ENCODE peak calls at places on chromosomes 13 and 19, in ten cellular contexts. D is tibial nerve, F is PC-9, C is psoas muscle, U is esophagus squamous epithelium, B is cardiac muscle cell, G is transverse colon, I is stomach, Q is heart right ventricle, O is OCI-LY7. R is an unnamed sample.

GRCh38 chr19:46881092-46881491 is 20.3 kb downstream of the ARHGAP35 start:
- DNase-seq in Q (no peak), I (no peak), U (no peak), G (no peak), F (no peak), D (no peak), B (no peak), C (no peak), O (no peak), R (no peak)

GRCh38 chr19:44741258-44741731 is 7.2 kb upstream of the BCL3 start:
- DNase-seq in I (no peak), B (no peak), G (peak), D (no peak), O (peak), Q (peak), C (no peak), F (peak), U (no peak), R (no peak)

GRCh38 chr13:30774214-30774730 is 38.9 kb downstream of the ALOX5AP start:
- DNase-seq in B (no peak), I (no peak), G (no peak), F (no peak), O (no peak), U (no peak), C (no peak), D (no peak), Q (no peak), R (no peak)

GRCh38 chr19:11257827-11258380 is 4.4 kb downstream of the DOCK6 start:
- DNase-seq in U (no peak), I (no peak), C (no peak), B (no peak), G (no peak), O (no peak), F (no peak), D (no peak), Q (no peak), R (no peak)

GRCh38 chr13:81760316-81760715 is 1419.4 kb upstream of the SPRY2 start:
- DNase-seq in U (no peak), O (no peak), B (no peak), G (no peak), C (no peak), Q (no peak), F (no peak), I (no peak), D (no peak), R (no peak)

GRCh38 chr13:100525453-100526298 is 62.9 kb downstream of the GGACT start:
- DNase-seq in B (peak), Q (no peak), O (no peak), C (no peak), F (no peak), I (no peak), U (no peak), G (no peak), D (no peak), R (peak)

GRCh38 chr13:73335226-73335625 is 276.4 kb downstream of the KLF5 start:
- DNase-seq in D (no peak), C (no peak), F (no peak), Q (no peak), U (no peak), O (no peak), B (no peak), G (no peak), I (no peak), R (no peak)

GRCh38 chr13:22703601-22704209 is 477.1 kb upstream of the SGCG start:
- DNase-seq in G (no peak), B (no peak), O (no peak), C (no peak), I (no peak), Q (no peak), U (no peak), F (no peak), D (no peak), R (no peak)

GRCh38 chr13:26485786-26486185 is 71.7 kb upstream of the WASF3 start:
- DNase-seq in C (peak), I (no peak), B (no peak), F (no peak), U (no peak), Q (no peak), O (no peak), G (no peak), D (no peak), R (no peak)

GRCh38 chr19:44525721-44526430 is 3.6 kb downstream of the CEACAM20 start:
- DNase-seq in I (no peak), Q (no peak), F (no peak), G (no peak), U (no peak), C (no peak), B (no peak), O (no peak), D (no peak), R (no peak)

GRCh38 chr19:42255766-42256750 is 1.1 kb upstream of the ERF start:
- DNase-seq in D (no peak), O (no peak), Q (peak), B (peak), U (no peak), C (no peak), I (no peak), F (peak), G (no peak), R (peak)

GRCh38 chr13:26816876-26817275 is 56.3 kb upstream of the GPR12 start:
- DNase-seq in O (no peak), C (no peak), U (no peak), Q (no peak), G (no peak), I (no peak), D (no peak), B (peak), F (no peak), R (no peak)

GRCh38 chr13:95352486-95352885 is 51.2 kb upstream of the ABCC4 start:
- DNase-seq in F (peak), B (no peak), Q (no peak), C (no peak), D (no peak), G (no peak), U (no peak), O (no peak), I (no peak), R (no peak)

GRCh38 chr19:14536926-14537692 is 7.7 kb downstream of the TECR start:
- DNase-seq in D (no peak), B (peak), O (peak), I (peak), C (peak), G (peak), U (no peak), Q (peak), F (peak), R (no peak)

GRCh38 chr19:12293771-12294307 is 844 bp downstream of the ZNF44 start:
- DNase-seq in U (peak), F (peak), O (peak), G (peak), D (peak), C (peak), B (peak), Q (peak), I (peak), R (peak)

GRCh38 chr19:18634612-18635290 is 2.1 kb upstream of the KLHL26 start:
- DNase-seq in U (no peak), Q (no peak), F (no peak), C (no peak), I (no peak), D (no peak), B (no peak), G (peak), O (no peak), R (peak)

GRCh38 chr19:18636969-18637629 is at the start of gene KLHL26:
- DNase-seq in G (no peak), Q (no peak), O (no peak), D (no peak), B (no peak), F (no peak), U (no peak), I (no peak), C (no peak), R (peak)

GRCh38 chr19:18635831-18636182 is 1.0 kb upstream of the KLHL26 start:
- DNase-seq in I (no peak), O (no peak), G (no peak), B (no peak), F (no peak), U (no peak), C (no peak), Q (no peak), D (no peak), R (peak)

GRCh38 chr19:18637644-18638630 is 1.1 kb downstream of the KLHL26 start:
- DNase-seq in O (no peak), Q (no peak), C (no peak), I (peak), D (no peak), F (peak), G (peak), U (no peak), B (no peak), R (peak)

DNA sequence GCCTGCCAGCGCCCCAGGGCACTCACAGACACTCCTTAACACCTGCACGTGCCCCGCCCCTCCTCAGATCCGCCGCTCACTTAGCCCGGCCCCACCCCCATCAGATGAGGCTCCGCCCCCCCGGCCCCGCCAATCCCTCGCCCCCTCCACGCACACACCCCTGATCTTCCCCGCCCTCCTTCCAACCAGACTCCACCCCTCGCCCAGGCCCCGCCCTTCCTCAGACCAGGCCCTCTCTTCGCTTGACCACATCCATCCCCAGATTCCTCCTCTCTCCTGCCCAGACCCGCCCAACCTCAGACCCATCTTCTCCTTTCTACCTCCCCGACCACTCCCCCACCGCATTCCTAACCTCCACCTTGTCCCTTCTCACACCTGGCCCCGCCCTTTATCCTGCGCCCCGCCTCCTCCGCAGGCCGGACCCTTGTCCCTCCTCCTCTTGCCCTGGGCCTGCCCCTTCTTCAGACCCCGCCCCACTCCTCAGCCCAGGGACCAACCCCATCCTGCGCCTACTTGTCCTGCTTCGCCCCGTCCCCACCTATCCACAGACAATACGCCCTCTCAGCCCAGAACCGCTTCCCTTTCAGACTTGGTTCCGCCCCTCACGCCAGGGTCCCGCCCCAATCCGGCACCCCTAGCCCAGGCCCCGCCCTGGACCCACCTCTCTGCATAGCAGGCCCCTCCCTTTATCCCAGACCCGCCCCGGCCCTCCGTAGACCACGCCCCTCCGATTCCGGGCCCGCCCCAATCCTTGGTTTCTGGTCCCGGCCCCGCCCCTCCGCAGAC is 452 bp upstream of the KLHL26 start:
- DNase-seq in F (peak), C (peak), I (peak), O (peak), B (peak), Q (peak), G (peak), D (peak), U (peak), R (peak)
- H3K27ac ChIP-seq in F (no peak), C (peak), I (peak), O (peak), B (no peak), Q (peak), G (peak), D (peak), U (peak), R (peak)

DNA sequence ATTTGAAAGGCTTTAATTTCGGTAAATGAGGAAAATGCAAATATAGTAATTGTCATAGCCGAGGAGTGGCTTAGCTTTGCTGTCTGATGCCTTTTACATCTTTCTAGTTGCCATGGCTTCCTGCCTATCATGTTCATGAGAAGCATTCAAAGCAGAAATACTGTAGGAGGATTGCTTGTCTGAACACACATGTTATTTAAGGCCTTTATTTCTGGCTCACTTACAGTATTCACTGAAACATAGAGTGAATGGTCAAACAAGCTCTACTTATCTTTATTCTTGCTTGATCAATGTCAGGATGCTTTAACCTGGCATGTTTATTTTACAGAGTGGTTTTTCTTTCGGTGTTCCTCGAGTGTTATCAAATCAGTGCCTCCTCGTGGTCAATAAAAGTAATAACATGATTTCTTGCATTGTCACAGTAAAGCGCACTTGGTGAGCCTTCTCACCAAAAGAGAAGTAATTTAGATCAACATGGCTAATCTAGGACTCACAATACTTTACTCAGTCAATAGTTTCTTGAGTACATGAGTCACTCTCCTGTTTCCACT is 73.5 kb upstream of the PCDH17 start:
- DNase-seq in Q (no peak), U (no peak), B (peak), G (no peak), C (no peak), I (no peak), F (no peak), O (peak), D (no peak), R (no peak)
- TF ChIP-seq CTCF in Q (no peak), U (no peak), B (no peak), G (no peak), C (no peak), I (no peak), F (peak), O (peak), D (no peak), R (no peak)

GRCh38 chr13:61413572-61413971 is 2.1 kb downstream of the PCDH20 start:
- DNase-seq in G (no peak), U (no peak), F (no peak), C (no peak), O (no peak), D (no peak), I (no peak), Q (no peak), B (peak), R (no peak)
- H3K4me3 ChIP-seq in G (peak), U (peak), F (no peak), C (no peak), O (no peak), D (no peak), I (peak), Q (peak), B (peak), R (peak)

GRCh38 chr13:32209670-32210069 is 105.5 kb downstream of the ZAR1L start:
- DNase-seq in G (no peak), Q (no peak), F (no peak), C (no peak), O (no peak), I (no peak), B (peak), D (no peak), U (no peak), R (no peak)

GRCh38 chr13:32205426-32206096 is 109.6 kb downstream of the ZAR1L start:
- DNase-seq in U (no peak), F (no peak), Q (no peak), B (no peak), I (no peak), C (no peak), G (no peak), O (no peak), D (no peak), R (no peak)

GRCh38 chr13:32208860-32209259 is 106.3 kb downstream of the ZAR1L start:
- DNase-seq in D (no peak), G (no peak), Q (no peak), C (no peak), I (no peak), F (no peak), B (no peak), U (no peak), O (no peak), R (no peak)

GRCh38 chr13:32203736-32204135 is 111.4 kb downstream of the ZAR1L start:
- DNase-seq in Q (no peak), G (no peak), O (no peak), B (no peak), C (no peak), U (no peak), I (no peak), F (no peak), D (no peak), R (no peak)

DNA sequence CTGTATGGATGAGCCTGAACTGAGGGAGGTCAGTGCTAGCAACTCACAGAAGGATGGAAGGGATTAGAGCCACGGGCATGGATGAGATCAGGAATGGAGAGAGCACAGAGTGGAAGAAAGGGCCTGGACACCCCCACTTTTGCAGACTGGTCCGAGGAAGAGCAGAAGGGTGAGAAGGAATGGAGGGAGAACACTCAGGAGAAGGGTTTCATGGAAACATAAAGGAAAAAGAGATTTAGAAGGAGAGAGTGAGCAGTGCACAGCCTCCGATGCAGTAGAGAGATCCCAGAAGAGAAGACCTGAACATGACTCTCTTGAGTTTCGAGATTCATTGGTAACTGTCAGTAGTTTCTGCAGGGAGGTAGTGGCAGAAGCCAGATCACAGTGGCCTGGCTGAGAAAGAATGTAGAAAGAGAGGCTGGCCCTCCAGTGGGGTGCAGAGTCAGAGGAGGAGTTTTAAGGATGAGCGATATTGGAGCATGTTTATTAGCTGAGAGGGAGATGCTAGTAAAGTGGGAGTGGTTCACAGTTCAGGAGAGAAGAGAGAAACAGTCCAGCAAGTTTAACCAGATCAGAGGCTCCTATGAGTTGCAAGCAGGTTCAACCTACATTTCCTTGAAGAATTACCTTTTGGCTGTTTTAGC is 108.9 kb downstream of the ZAR1L start:
- DNase-seq in U (no peak), G (no peak), C (no peak), Q (no peak), B (no peak), O (no peak), F (no peak), I (no peak), D (no peak), R (no peak)
- H3K27ac ChIP-seq in U (no peak), G (no peak), C (no peak), Q (peak), B (no peak), O (no peak), F (no peak), I (no peak), D (no peak), R (no peak)

GRCh38 chr13:110760611-110761010 is 47.1 kb downstream of the ING1 start:
- DNase-seq in F (no peak), B (no peak), I (no peak), D (no peak), C (no peak), U (no peak), G (no peak), O (no peak), Q (no peak), R (no peak)

GRCh38 chr13:110756268-110756667 is 42.8 kb downstream of the ING1 start:
- DNase-seq in F (no peak), I (no peak), G (no peak), U (no peak), C (no peak), D (no peak), O (no peak), B (no peak), Q (no peak), R (no peak)

GRCh38 chr13:110759710-110760109 is 46.2 kb downstream of the ING1 start:
- DNase-seq in G (no peak), F (no peak), O (no peak), U (no peak), C (no peak), Q (no peak), I (no peak), D (no peak), B (no peak), R (no peak)

GRCh38 chr13:110757296-110757695 is 43.8 kb downstream of the ING1 start:
- DNase-seq in U (no peak), G (no peak), F (no peak), B (no peak), O (no peak), D (no peak), C (no peak), Q (no peak), I (no peak), R (no peak)

DNA sequence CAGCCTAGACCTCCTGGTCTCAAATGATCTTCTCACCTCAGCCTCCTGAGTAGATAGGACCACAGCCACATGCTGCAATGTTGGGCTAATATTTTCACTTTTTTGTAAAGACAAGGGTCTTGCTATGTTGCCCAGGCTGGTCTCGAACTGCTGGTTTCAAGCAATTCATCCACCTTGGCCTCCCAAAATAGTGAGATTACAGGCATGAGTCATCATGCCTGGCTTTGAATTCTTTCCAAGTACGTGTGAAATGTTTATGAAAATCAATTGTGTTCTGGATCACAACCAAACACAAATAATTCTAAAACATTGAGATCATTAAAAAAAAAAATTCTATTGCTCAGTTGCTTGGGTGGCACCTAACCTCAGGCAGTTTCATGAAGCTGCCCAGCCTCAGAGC is 44.7 kb downstream of the ING1 start:
- DNase-seq in B (no peak), U (no peak), O (no peak), I (no peak), G (no peak), D (no peak), Q (no peak), C (no peak), F (no peak), R (no peak)
- TF ChIP-seq CTCF in B (no peak), U (no peak), O (no peak), I (no peak), G (no peak), D (no peak), Q (no peak), C (no peak), F (no peak), R (no peak)

GRCh38 chr19:6501740-6502648 is at the start of gene TUBB4A:
- DNase-seq in F (no peak), Q (peak), D (no peak), U (no peak), I (no peak), O (peak), C (peak), B (peak), G (peak), R (no peak)
- H3K4me3 ChIP-seq in F (no peak), Q (peak), D (peak), U (peak), I (peak), O (peak), C (peak), B (peak), G (peak), R (peak)

GRCh38 chr19:29774126-29774525 is 37.7 kb upstream of the CCNE1 start:
- DNase-seq in U (no peak), B (no peak), G (no peak), C (no peak), F (no peak), O (no peak), D (no peak), Q (no peak), I (no peak), R (no peak)

GRCh38 chr19:29771708-29772415 is 39.9 kb upstream of the CCNE1 start:
- DNase-seq in I (peak), B (peak), U (no peak), F (peak), C (peak), D (peak), G (peak), Q (peak), O (peak), R (no peak)

GRCh38 chr19:29772696-29773095 is 39.1 kb upstream of the CCNE1 start:
- DNase-seq in G (no peak), O (no peak), I (no peak), B (no peak), D (no peak), Q (no peak), C (no peak), F (no peak), U (no peak), R (no peak)

GRCh38 chr19:29775575-29775900 is 36.3 kb upstream of the CCNE1 start:
- DNase-seq in Q (no peak), C (no peak), B (no peak), D (no peak), I (no peak), U (no peak), F (no peak), O (no peak), G (no peak), R (no peak)

GRCh38 chr19:29773141-29773540 is 38.6 kb upstream of the CCNE1 start:
- DNase-seq in F (no peak), U (no peak), I (no peak), D (no peak), B (no peak), Q (no peak), G (no peak), C (no peak), O (no peak), R (no peak)
- H3K27ac ChIP-seq in F (no peak), U (no peak), I (no peak), D (no peak), B (no peak), Q (no peak), G (no peak), C (no peak), O (no peak), R (no peak)

R was measured in coronary artery.